ENCODE peak calls at places on chromosomes 1 and 21, in nine cellular contexts. Q is NB4, O is IMR-90, J is esophagus squamous epithelium, V is heart left ventricle, M is uterus, D is A549, X is HepG2, Z is adrenal gland. T is an unnamed sample.

GRCh38 chr1:169765580-169766331 is 29.0 kb downstream of the METTL18 start:
- DNase-seq in Q (no peak), O (no peak), J (no peak), V (no peak), M (no peak), D (no peak), X (peak), Z (no peak), T (no peak)

GRCh38 chr1:235169986-235170385 is 8.9 kb upstream of the RBM34 start:
- DNase-seq in Q (no peak), O (no peak), J (no peak), V (no peak), M (no peak), D (no peak), X (no peak), Z (no peak), T (no peak)

GRCh38 chr1:58664881-58665280 is 35.0 kb downstream of the MYSM1 start:
- DNase-seq in Q (no peak), O (no peak), J (no peak), V (no peak), M (no peak), D (no peak), X (no peak), Z (no peak), T (no peak)

GRCh38 chr1:8702121-8702520 is 115.3 kb downstream of the RERE start:
- DNase-seq in Q (peak), O (no peak), J (no peak), V (no peak), M (no peak), D (no peak), X (peak), Z (no peak), T (no peak)

GRCh38 chr1:61585714-61586113 is 139.2 kb downstream of the TM2D1 start:
- DNase-seq in Q (no peak), O (no peak), J (no peak), V (no peak), M (no peak), D (no peak), X (no peak), Z (no peak), T (no peak)

GRCh38 chr1:238900334-238900865 is 486.0 kb upstream of the CHRM3 start:
- DNase-seq in Q (no peak), O (no peak), J (no peak), V (no peak), M (no peak), D (no peak), X (no peak), Z (no peak), T (no peak)

GRCh38 chr1:199522936-199523335 is 504.6 kb upstream of the NR5A2 start:
- DNase-seq in Q (no peak), O (peak), J (no peak), V (no peak), M (no peak), D (no peak), X (no peak), Z (no peak), T (no peak)

GRCh38 chr1:21139601-21140000 is 37.1 kb downstream of the EIF4G3 start:
- DNase-seq in Q (no peak), O (no peak), J (no peak), V (peak), M (peak), D (no peak), X (no peak), Z (no peak), T (no peak)

GRCh38 chr1:155717041-155717440 is 28.1 kb downstream of the DAP3 start:
- DNase-seq in Q (no peak), O (no peak), J (no peak), V (no peak), M (no peak), D (no peak), X (no peak), Z (no peak), T (no peak)

GRCh38 chr1:150764617-150765090 is 924 bp downstream of the CTSS start:
- DNase-seq in Q (peak), O (peak), J (no peak), V (no peak), M (no peak), D (peak), X (peak), Z (no peak), T (no peak)

GRCh38 chr1:10685851-10686403 is 110.5 kb downstream of the CASZ1 start:
- DNase-seq in Q (no peak), O (peak), J (no peak), V (no peak), M (no peak), D (no peak), X (peak), Z (peak), T (no peak)

GRCh38 chr1:7558041-7558461 is 213.0 kb upstream of the VAMP3 start:
- DNase-seq in Q (no peak), O (no peak), J (no peak), V (peak), M (no peak), D (no peak), X (no peak), Z (no peak), T (no peak)

GRCh38 chr1:158494737-158495136 is 22.7 kb downstream of the OR10R2 start:
- DNase-seq in Q (no peak), O (no peak), J (no peak), V (no peak), M (no peak), D (no peak), X (no peak), Z (no peak), T (no peak)

GRCh38 chr1:219385786-219386427 is 212.2 kb downstream of the LYPLAL1 start:
- DNase-seq in Q (peak), O (peak), J (no peak), V (peak), M (peak), D (peak), X (peak), Z (peak), T (no peak)

GRCh38 chr1:39933956-39934941 is 20.7 kb upstream of the MFSD2A start:
- DNase-seq in Q (peak), O (peak), J (peak), V (peak), M (peak), D (peak), X (peak), Z (peak), T (peak)

GRCh38 chr1:248914982-248915381 is 8.9 kb downstream of the PGBD2 start:
- DNase-seq in Q (no peak), O (no peak), J (no peak), V (no peak), M (no peak), D (no peak), X (no peak), Z (no peak), T (no peak)

GRCh38 chr1:111361761-111362160 is 65.8 kb downstream of the OVGP1 start:
- DNase-seq in Q (no peak), O (no peak), J (no peak), V (no peak), M (no peak), D (no peak), X (no peak), Z (no peak), T (no peak)

GRCh38 chr1:4655674-4656532 is 1.5 kb downstream of the AJAP1 start:
- DNase-seq in Q (peak), O (no peak), J (no peak), V (peak), M (peak), D (peak), X (no peak), Z (peak), T (no peak)

GRCh38 chr1:205793959-205794730 is 18.9 kb downstream of the SLC41A1 start:
- DNase-seq in Q (no peak), O (no peak), J (no peak), V (no peak), M (no peak), D (no peak), X (no peak), Z (no peak), T (no peak)

GRCh38 chr1:151072224-151072623 is 1.7 kb downstream of the GABPB2 start:
- DNase-seq in Q (no peak), O (no peak), J (no peak), V (no peak), M (no peak), D (no peak), X (no peak), Z (no peak), T (no peak)

GRCh38 chr1:24351247-24351646 is 32.1 kb downstream of the GRHL3 start:
- DNase-seq in Q (no peak), O (no peak), J (no peak), V (no peak), M (no peak), D (no peak), X (no peak), Z (no peak), T (no peak)

GRCh38 chr1:231493421-231494185 is 34.9 kb upstream of the TSNAX start:
- DNase-seq in Q (peak), O (peak), J (no peak), V (no peak), M (no peak), D (no peak), X (no peak), Z (no peak), T (no peak)

GRCh38 chr1:243500506-243500905 is 244.7 kb downstream of the SDCCAG8 start:
- DNase-seq in Q (no peak), O (no peak), J (no peak), V (no peak), M (no peak), D (no peak), X (no peak), Z (no peak), T (no peak)

GRCh38 chr1:89528382-89528780 is 3.8 kb downstream of the LRRC8B start:
- DNase-seq in Q (no peak), O (no peak), J (no peak), V (no peak), M (no peak), D (no peak), X (no peak), Z (no peak), T (no peak)

GRCh38 chr1:115262886-115263285 is 75.2 kb downstream of the NGF start:
- DNase-seq in Q (no peak), O (peak), J (no peak), V (no peak), M (no peak), D (no peak), X (no peak), Z (no peak), T (no peak)

GRCh38 chr1:207312604-207312920 is 8.9 kb upstream of the CD55 start:
- DNase-seq in Q (no peak), O (no peak), J (no peak), V (no peak), M (no peak), D (no peak), X (no peak), Z (no peak), T (no peak)

GRCh38 chr1:147752531-147752930 is 7.9 kb downstream of the GJA5 start:
- DNase-seq in Q (no peak), O (no peak), J (no peak), V (no peak), M (no peak), D (no peak), X (no peak), Z (no peak), T (no peak)

GRCh38 chr1:205183676-205184335 is 27.7 kb downstream of the DSTYK start:
- DNase-seq in Q (peak), O (peak), J (no peak), V (no peak), M (no peak), D (no peak), X (no peak), Z (no peak), T (no peak)

GRCh38 chr1:15249032-15249601 is 2.1 kb downstream of the FHAD1 start:
- DNase-seq in Q (no peak), O (peak), J (no peak), V (no peak), M (no peak), D (no peak), X (no peak), Z (no peak), T (no peak)

GRCh38 chr1:112714313-112715263 is 544 bp downstream of the PPM1J start:
- DNase-seq in Q (peak), O (no peak), J (no peak), V (no peak), M (no peak), D (no peak), X (no peak), Z (no peak), T (no peak)

GRCh38 chr1:78645728-78646127 is 3.9 kb upstream of the IFI44 start:
- DNase-seq in Q (peak), O (no peak), J (no peak), V (no peak), M (no peak), D (no peak), X (no peak), Z (no peak), T (no peak)

DNA sequence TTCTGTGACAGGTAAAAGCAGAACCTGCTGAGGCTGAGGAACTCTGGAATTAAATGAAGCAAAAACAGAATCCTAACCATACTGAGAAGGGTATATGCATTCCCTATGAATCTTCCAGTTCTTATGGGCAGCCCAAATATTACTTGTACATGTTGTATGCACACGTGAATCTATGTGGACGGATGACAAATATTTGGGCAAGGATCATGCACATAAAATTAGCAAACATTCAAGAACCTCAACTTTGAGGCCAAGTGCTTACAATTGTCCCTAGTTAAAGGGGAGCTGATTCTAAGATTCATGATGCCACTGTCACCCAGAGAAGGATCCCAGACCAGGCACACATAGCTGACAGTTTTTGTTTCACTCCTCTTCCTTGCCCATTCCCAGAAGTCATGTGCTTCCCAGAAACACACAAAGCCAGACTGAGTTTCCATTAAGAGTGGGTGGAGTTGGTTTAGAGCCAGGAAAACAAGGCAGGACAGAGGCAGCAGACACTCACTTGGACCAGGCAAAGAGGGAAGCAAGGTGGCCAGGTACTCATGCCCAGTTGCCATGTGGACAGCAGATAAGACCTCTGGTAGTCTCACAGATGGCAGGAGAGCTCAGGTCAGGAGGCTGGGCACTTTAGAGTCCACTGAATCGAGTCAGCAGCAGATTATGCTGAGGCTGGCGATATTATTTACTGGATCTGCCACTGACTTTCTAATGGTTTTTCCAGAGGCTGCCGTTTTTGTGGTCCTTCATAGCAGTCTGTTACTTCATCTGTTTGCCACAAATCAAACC is 25.5 kb downstream of the AK2 start:
- DNase-seq in Q (no peak), O (peak), J (no peak), V (peak), M (peak), D (no peak), X (no peak), Z (peak), T (no peak)
- TF ChIP-seq POLR2A in Q (no peak), O (no peak), J (no peak), V (no peak), M (no peak), D (no peak), X (no peak), Z (no peak), T (no peak)

DNA sequence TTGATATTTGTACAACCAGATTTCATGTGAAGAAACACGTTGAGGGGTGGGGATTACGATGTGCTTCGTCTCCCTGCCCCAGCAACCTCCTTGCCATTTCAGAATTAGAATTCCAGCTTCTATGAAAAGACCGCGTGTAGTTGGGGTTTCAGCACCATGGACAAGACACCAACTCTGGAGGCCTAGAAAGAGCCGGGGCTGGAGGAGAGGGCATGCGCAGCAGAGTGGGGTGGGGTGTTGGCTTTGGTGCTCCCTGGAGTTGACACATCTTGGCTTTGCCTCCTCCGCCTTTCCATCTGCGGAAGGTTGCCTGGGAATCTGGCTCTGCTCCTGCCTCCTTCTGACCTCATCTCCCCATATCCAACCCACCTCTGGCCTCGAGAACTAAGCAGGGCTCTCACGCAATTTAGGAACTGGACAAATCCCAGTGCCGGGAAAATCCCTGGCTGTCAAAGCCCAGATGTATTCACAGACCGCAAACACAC is 11.8 kb downstream of the HTR6 start:
- DNase-seq in Q (peak), O (peak), J (no peak), V (peak), M (no peak), D (peak), X (peak), Z (peak), T (peak)
- TF ChIP-seq CTCF in Q (no peak), O (no peak), J (no peak), V (no peak), M (no peak), D (no peak), X (no peak), Z (no peak), T (no peak)

GRCh38 chr21:44709426-44710293 is 1.7 kb downstream of the TSPEAR start:
- DNase-seq in Q (no peak), O (peak), J (no peak), V (no peak), M (no peak), D (no peak), X (no peak), Z (no peak), T (peak)

GRCh38 chr21:44706706-44707615 is 4.4 kb downstream of the TSPEAR start:
- DNase-seq in Q (no peak), O (no peak), J (no peak), V (no peak), M (no peak), D (no peak), X (no peak), Z (no peak), T (peak)

GRCh38 chr21:44710294-44710665 is 1.1 kb downstream of the TSPEAR start:
- DNase-seq in Q (no peak), O (no peak), J (no peak), V (no peak), M (no peak), D (no peak), X (no peak), Z (no peak), T (peak)

GRCh38 chr21:44708866-44709425 is 2.4 kb downstream of the TSPEAR start:
- DNase-seq in Q (peak), O (no peak), J (no peak), V (no peak), M (no peak), D (no peak), X (no peak), Z (no peak), T (no peak)

DNA sequence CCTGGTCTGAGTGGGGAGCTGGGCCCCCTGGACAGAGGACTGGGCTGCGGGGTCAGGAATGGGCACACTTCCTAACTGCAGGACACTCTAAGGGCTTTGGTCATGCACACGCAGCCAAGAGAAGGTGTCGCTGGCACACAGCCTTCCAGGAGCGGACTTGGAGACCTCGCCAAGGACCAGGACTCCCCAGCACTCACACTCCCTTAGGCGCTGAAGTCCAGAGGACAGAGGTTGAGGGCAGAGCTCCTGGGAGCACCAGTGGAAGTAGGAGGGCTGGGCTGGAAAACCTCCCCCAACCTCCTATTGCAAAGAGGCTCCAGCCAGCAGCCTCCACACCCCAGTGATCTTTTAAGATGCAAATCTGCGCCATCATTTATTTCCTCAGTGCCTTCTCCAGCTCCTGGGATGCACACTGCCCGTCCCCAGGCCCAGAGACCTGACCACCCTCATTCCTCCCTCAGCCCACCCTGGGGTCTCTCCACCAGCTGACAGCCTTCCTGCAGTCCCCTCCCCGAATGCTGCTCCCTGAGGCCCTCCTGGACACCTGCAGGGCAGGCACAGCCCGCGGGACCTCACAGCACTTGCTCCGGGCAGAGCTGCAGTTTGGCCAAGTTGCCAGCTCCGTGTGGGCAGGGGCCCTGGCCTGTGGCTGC is 3.0 kb downstream of the TSPEAR start:
- DNase-seq in Q (no peak), O (no peak), J (no peak), V (peak), M (no peak), D (no peak), X (no peak), Z (no peak), T (no peak)
- H3K4me3 ChIP-seq in Q (no peak), O (no peak), J (no peak), V (no peak), M (no peak), D (no peak), X (no peak), Z (no peak), T (no peak)

GRCh38 chr1:162500805-162501204 is 3.2 kb downstream of the UHMK1 start:
- DNase-seq in Q (no peak), O (peak), J (no peak), V (no peak), M (no peak), D (no peak), X (no peak), Z (no peak), T (no peak)

GRCh38 chr1:162498442-162498785 is 796 bp downstream of the UHMK1 start:
- DNase-seq in Q (peak), O (peak), J (no peak), V (no peak), M (no peak), D (no peak), X (no peak), Z (no peak), T (no peak)

GRCh38 chr1:162502077-162502476 is 4.5 kb downstream of the UHMK1 start:
- DNase-seq in Q (no peak), O (no peak), J (no peak), V (no peak), M (no peak), D (no peak), X (no peak), Z (no peak), T (no peak)

GRCh38 chr1:162497104-162497722 is 405 bp upstream of the UHMK1 start:
- DNase-seq in Q (no peak), O (no peak), J (no peak), V (no peak), M (no peak), D (no peak), X (no peak), Z (no peak), T (no peak)

GRCh38 chr1:162497723-162498441 is at the start of gene UHMK1:
- DNase-seq in Q (peak), O (peak), J (peak), V (peak), M (peak), D (peak), X (peak), Z (peak), T (peak)
- TF ChIP-seq POLR2A in Q (peak), O (peak), J (peak), V (peak), M (peak), D (peak), X (peak), Z (peak), T (no peak)

T was measured in lower leg skin.